ENCODE peak calls at places on chromosomes 1 and 21, in five cellular contexts. One of them, this sample, is unnamed.

GRCh38 chr1:62070384-62071011 is 124.2 kb upstream of the L1TD1 start:
- DNase-seq in uterus: no peak
- DNase-seq in GM12865: no peak
- DNase-seq in RWPE1: peak; percentile 12
- DNase-seq in fibroblast of the aortic adventitia: peak; percentile 38
- DNase-seq in this sample: no peak

GRCh38 chr1:47417129-47418044 is 1.3 kb downstream of the FOXE3 start:
- DNase-seq in GM12865: no peak
- DNase-seq in fibroblast of the aortic adventitia: no peak
- DNase-seq in uterus: no peak
- DNase-seq in RWPE1: no peak
- DNase-seq in this sample: no peak

GRCh38 chr1:51630393-51630792 is 13.5 kb downstream of the OSBPL9 start:
- DNase-seq in fibroblast of the aortic adventitia: no peak
- DNase-seq in uterus: no peak
- DNase-seq in GM12865: no peak
- DNase-seq in RWPE1: no peak
- DNase-seq in this sample: no peak

GRCh38 chr1:45840704-45841103 is 37.3 kb downstream of the MAST2 start:
- DNase-seq in GM12865: peak; percentile 46
- DNase-seq in fibroblast of the aortic adventitia: peak; percentile 25
- DNase-seq in uterus: no peak
- DNase-seq in RWPE1: no peak
- DNase-seq in this sample: no peak

GRCh38 chr1:170545476-170545875 is 13.5 kb downstream of the GORAB start:
- DNase-seq in uterus: no peak
- DNase-seq in fibroblast of the aortic adventitia: peak; percentile 77
- DNase-seq in GM12865: no peak
- DNase-seq in RWPE1: peak; percentile 12
- DNase-seq in this sample: no peak

GRCh38 chr1:3658231-3658615 is 5.9 kb downstream of the TP73 start:
- DNase-seq in uterus: no peak
- DNase-seq in fibroblast of the aortic adventitia: no peak
- DNase-seq in RWPE1: no peak
- DNase-seq in GM12865: no peak
- DNase-seq in this sample: no peak

GRCh38 chr1:232445361-232446106 is 184.4 kb downstream of the SIPA1L2 start:
- DNase-seq in RWPE1: no peak
- DNase-seq in fibroblast of the aortic adventitia: no peak
- DNase-seq in GM12865: no peak
- DNase-seq in uterus: no peak
- DNase-seq in this sample: no peak

GRCh38 chr1:11215018-11216005 is 26.2 kb downstream of the ANGPTL7 start:
- DNase-seq in GM12865: no peak
- DNase-seq in uterus: no peak
- DNase-seq in RWPE1: no peak
- DNase-seq in fibroblast of the aortic adventitia: no peak
- DNase-seq in this sample: no peak

GRCh38 chr1:239914827-239915231 is 176.9 kb upstream of the FMN2 start:
- DNase-seq in uterus: no peak
- DNase-seq in RWPE1: peak; percentile 72
- DNase-seq in GM12865: no peak
- DNase-seq in fibroblast of the aortic adventitia: peak; percentile 64
- DNase-seq in this sample: no peak

GRCh38 chr1:111272081-111272480 is 18.6 kb upstream of the CHIA start:
- DNase-seq in GM12865: no peak
- DNase-seq in uterus: no peak
- DNase-seq in RWPE1: no peak
- DNase-seq in fibroblast of the aortic adventitia: no peak
- DNase-seq in this sample: no peak

GRCh38 chr1:94068096-94068830 is 52.7 kb downstream of the ABCA4 start:
- DNase-seq in GM12865: no peak
- DNase-seq in RWPE1: no peak
- DNase-seq in fibroblast of the aortic adventitia: no peak
- DNase-seq in uterus: no peak
- DNase-seq in this sample: no peak

GRCh38 chr1:214670098-214670497 is 67.1 kb downstream of the CENPF start:
- DNase-seq in fibroblast of the aortic adventitia: peak; percentile 72
- DNase-seq in uterus: peak; percentile 21
- DNase-seq in RWPE1: no peak
- DNase-seq in GM12865: no peak
- DNase-seq in this sample: no peak

GRCh38 chr1:163844393-163844948 is 522.7 kb downstream of the NUF2 start:
- DNase-seq in fibroblast of the aortic adventitia: peak; percentile 80
- DNase-seq in RWPE1: no peak
- DNase-seq in uterus: peak; percentile 31
- DNase-seq in GM12865: no peak
- DNase-seq in this sample: no peak

GRCh38 chr1:161921990-161922389 is 101.7 kb downstream of the OLFML2B start:
- DNase-seq in fibroblast of the aortic adventitia: peak; percentile 63
- DNase-seq in uterus: no peak
- DNase-seq in RWPE1: peak; percentile 7
- DNase-seq in GM12865: no peak
- DNase-seq in this sample: no peak

GRCh38 chr1:33305016-33305415 is 15.9 kb downstream of the A3GALT2 start:
- DNase-seq in RWPE1: no peak
- DNase-seq in fibroblast of the aortic adventitia: no peak
- DNase-seq in uterus: no peak
- DNase-seq in GM12865: no peak
- DNase-seq in this sample: no peak

GRCh38 chr1:19435181-19435580 is 50.2 kb downstream of the CAPZB start:
- DNase-seq in GM12865: no peak
- DNase-seq in uterus: no peak
- DNase-seq in RWPE1: no peak
- DNase-seq in fibroblast of the aortic adventitia: peak; percentile 96
- DNase-seq in this sample: no peak

GRCh38 chr1:196433000-196433399 is 175.2 kb downstream of the KCNT2 start:
- DNase-seq in fibroblast of the aortic adventitia: peak; percentile 21
- DNase-seq in RWPE1: no peak
- DNase-seq in uterus: no peak
- DNase-seq in GM12865: no peak
- DNase-seq in this sample: no peak

GRCh38 chr1:119286587-119287181 is 81.9 kb upstream of the HAO2 start:
- DNase-seq in GM12865: peak; percentile 61
- DNase-seq in fibroblast of the aortic adventitia: peak; percentile 31
- DNase-seq in uterus: no peak
- DNase-seq in RWPE1: peak; percentile 35
- DNase-seq in this sample: no peak

GRCh38 chr21:35102488-35103407 is 53.6 kb upstream of the RUNX1 start:
- DNase-seq in fibroblast of the aortic adventitia: no peak
- DNase-seq in GM12865: peak; percentile 1
- DNase-seq in uterus: no peak
- DNase-seq in RWPE1: no peak
- DNase-seq in this sample: no peak

GRCh38 chr1:153610334-153611023 is 2.5 kb downstream of the S100A16 start:
- DNase-seq in RWPE1: no peak
- DNase-seq in uterus: no peak
- DNase-seq in fibroblast of the aortic adventitia: no peak
- DNase-seq in GM12865: no peak
- DNase-seq in this sample: no peak

GRCh38 chr21:33238146-33238545 is 8.4 kb downstream of the IFNAR2 start:
- DNase-seq in uterus: no peak
- DNase-seq in GM12865: peak; percentile 71
- DNase-seq in fibroblast of the aortic adventitia: no peak
- DNase-seq in RWPE1: no peak
- DNase-seq in this sample: no peak

GRCh38 chr21:29939859-29940245 is at the start of gene GRIK1:
- DNase-seq in uterus: no peak
- DNase-seq in GM12865: no peak
- DNase-seq in RWPE1: peak; percentile 11
- DNase-seq in fibroblast of the aortic adventitia: no peak
- DNase-seq in this sample: no peak

GRCh38 chr21:41560701-41561158 is 52.8 kb upstream of the TMPRSS2 start:
- DNase-seq in RWPE1: no peak
- DNase-seq in fibroblast of the aortic adventitia: no peak
- DNase-seq in uterus: no peak
- DNase-seq in GM12865: no peak
- DNase-seq in this sample: no peak

GRCh38 chr1:7521803-7522202 is 249.3 kb upstream of the VAMP3 start:
- DNase-seq in GM12865: no peak
- DNase-seq in RWPE1: no peak
- DNase-seq in fibroblast of the aortic adventitia: peak; percentile 5
- DNase-seq in uterus: no peak
- DNase-seq in this sample: no peak

GRCh38 chr1:31955917-31956736 is 18.0 kb upstream of the PTP4A2 start:
- DNase-seq in RWPE1: peak; percentile 91
- DNase-seq in fibroblast of the aortic adventitia: peak; percentile 100
- DNase-seq in uterus: peak; percentile 82
- DNase-seq in GM12865: peak; percentile 97
- DNase-seq in this sample: peak; percentile 69

GRCh38 chr21:45112371-45112770 is 38.0 kb downstream of the ADARB1 start:
- DNase-seq in fibroblast of the aortic adventitia: no peak
- DNase-seq in RWPE1: no peak
- DNase-seq in GM12865: no peak
- DNase-seq in uterus: no peak
- DNase-seq in this sample: no peak

GRCh38 chr21:43192501-43193081 is 23.8 kb downstream of the CRYAA start:
- DNase-seq in fibroblast of the aortic adventitia: no peak
- DNase-seq in GM12865: no peak
- DNase-seq in RWPE1: no peak
- DNase-seq in uterus: peak; percentile 3
- DNase-seq in this sample: no peak

GRCh38 chr1:109509176-109510134 is at the start of gene AMIGO1:
- DNase-seq in uterus: peak; percentile 68
- DNase-seq in fibroblast of the aortic adventitia: peak; percentile 22
- DNase-seq in GM12865: peak; percentile 71
- DNase-seq in RWPE1: peak; percentile 67
- DNase-seq in this sample: peak; percentile 64

GRCh38 chr1:47805826-47806450 is 191.2 kb downstream of the TRABD2B start:
- DNase-seq in fibroblast of the aortic adventitia: no peak
- DNase-seq in uterus: no peak
- DNase-seq in RWPE1: no peak
- DNase-seq in GM12865: no peak
- DNase-seq in this sample: no peak

GRCh38 chr1:197841158-197841557 is 61.3 kb upstream of the C1orf53 start:
- DNase-seq in GM12865: no peak
- DNase-seq in RWPE1: no peak
- DNase-seq in uterus: no peak
- DNase-seq in fibroblast of the aortic adventitia: no peak
- DNase-seq in this sample: no peak
- TF ChIP-seq CTCF in GM12865: no peak
- TF ChIP-seq CTCF in RWPE1: no peak
- TF ChIP-seq CTCF in uterus: no peak
- TF ChIP-seq CTCF in fibroblast of the aortic adventitia: no peak
- TF ChIP-seq CTCF in this sample: no peak

GRCh38 chr1:208215393-208215792 is 28.8 kb downstream of the PLXNA2 start:
- DNase-seq in fibroblast of the aortic adventitia: no peak
- DNase-seq in GM12865: no peak
- DNase-seq in uterus: no peak
- DNase-seq in RWPE1: no peak
- DNase-seq in this sample: no peak

GRCh38 chr1:208216062-208216461 is 28.1 kb downstream of the PLXNA2 start:
- DNase-seq in fibroblast of the aortic adventitia: peak; percentile 45
- DNase-seq in RWPE1: no peak
- DNase-seq in uterus: no peak
- DNase-seq in GM12865: no peak
- DNase-seq in this sample: no peak

GRCh38 chr1:208217774-208218173 is 26.4 kb downstream of the PLXNA2 start:
- DNase-seq in uterus: peak; percentile 52
- DNase-seq in GM12865: no peak
- DNase-seq in fibroblast of the aortic adventitia: no peak
- DNase-seq in RWPE1: no peak
- DNase-seq in this sample: no peak

GRCh38 chr1:208218237-208219097 is 25.7 kb downstream of the PLXNA2 start:
- DNase-seq in uterus: peak; percentile 36
- DNase-seq in GM12865: no peak
- DNase-seq in fibroblast of the aortic adventitia: no peak
- DNase-seq in RWPE1: no peak
- DNase-seq in this sample: no peak

GRCh38 chr1:208216806-208217205 is 27.4 kb downstream of the PLXNA2 start:
- DNase-seq in fibroblast of the aortic adventitia: no peak
- DNase-seq in uterus: no peak
- DNase-seq in RWPE1: no peak
- DNase-seq in GM12865: no peak
- DNase-seq in this sample: no peak
- TF ChIP-seq CTCF in fibroblast of the aortic adventitia: no peak
- TF ChIP-seq CTCF in uterus: no peak
- TF ChIP-seq CTCF in RWPE1: no peak
- TF ChIP-seq CTCF in GM12865: no peak
- TF ChIP-seq CTCF in this sample: no peak

GRCh38 chr1:157410457-157410856 is 141.9 kb downstream of the FCRL5 start:
- DNase-seq in RWPE1: no peak
- DNase-seq in fibroblast of the aortic adventitia: no peak
- DNase-seq in GM12865: no peak
- DNase-seq in uterus: no peak
- DNase-seq in this sample: no peak
- TF ChIP-seq CTCF in RWPE1: no peak
- TF ChIP-seq CTCF in fibroblast of the aortic adventitia: no peak
- TF ChIP-seq CTCF in GM12865: no peak
- TF ChIP-seq CTCF in uterus: no peak
- TF ChIP-seq CTCF in this sample: no peak

GRCh38 chr21:46634427-46634826 is 1.0 kb upstream of the PRMT2 start:
- DNase-seq in RWPE1: no peak
- DNase-seq in uterus: no peak
- DNase-seq in fibroblast of the aortic adventitia: no peak
- DNase-seq in GM12865: no peak
- DNase-seq in this sample: no peak

GRCh38 chr21:46633561-46633960 is 1.9 kb upstream of the PRMT2 start:
- DNase-seq in RWPE1: no peak
- DNase-seq in fibroblast of the aortic adventitia: no peak
- DNase-seq in uterus: no peak
- DNase-seq in GM12865: no peak
- DNase-seq in this sample: no peak

GRCh38 chr21:46635324-46636180 is at the start of gene PRMT2:
- DNase-seq in RWPE1: peak; percentile 100
- DNase-seq in fibroblast of the aortic adventitia: peak; percentile 97
- DNase-seq in GM12865: peak; percentile 98
- DNase-seq in uterus: peak; percentile 98
- DNase-seq in this sample: peak; percentile 97

GRCh38 chr21:46636181-46636512 is 673 bp downstream of the PRMT2 start:
- DNase-seq in fibroblast of the aortic adventitia: no peak
- DNase-seq in GM12865: no peak
- DNase-seq in RWPE1: no peak
- DNase-seq in uterus: no peak
- DNase-seq in this sample: no peak

DNA sequence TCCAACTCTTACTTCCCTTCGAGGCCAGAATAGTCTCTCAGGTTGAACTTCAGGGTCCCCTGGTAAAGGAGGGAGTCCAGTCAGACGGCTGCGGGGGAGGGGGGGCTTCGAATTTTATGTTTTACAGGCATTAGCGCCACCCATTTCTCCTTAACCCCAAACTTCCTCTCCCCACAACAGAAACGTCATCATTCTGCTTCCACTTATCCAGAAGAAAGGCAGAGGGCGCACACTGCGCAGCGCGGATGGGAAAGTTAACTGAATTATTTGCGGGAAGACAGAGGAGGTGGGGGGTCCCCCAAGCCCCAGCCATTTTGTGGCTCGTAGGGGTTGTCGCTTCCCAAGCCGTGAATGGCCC is 529 bp upstream of the PRMT2 start:
- DNase-seq in uterus: no peak
- DNase-seq in RWPE1: peak; percentile 69
- DNase-seq in GM12865: peak; percentile 81
- DNase-seq in fibroblast of the aortic adventitia: peak; percentile 91
- DNase-seq in this sample: no peak
- TF ChIP-seq CTCF in uterus: peak; percentile 27
- TF ChIP-seq CTCF in RWPE1: no peak
- TF ChIP-seq CTCF in GM12865: peak; percentile 4
- TF ChIP-seq CTCF in fibroblast of the aortic adventitia: peak; percentile 23
- TF ChIP-seq CTCF in this sample: no peak